ENCODE peak calls at places on chromosomes 2 and 18, in six cellular contexts. X, A, C, I, W and U are unnamed samples.

GRCh38 chr2:150472122-150472899 is 15.2 kb downstream of the RND3 start:
- DNase-seq in X (no peak), I (no peak), W (no peak), A (peak), C (no peak), U (no peak)

GRCh38 chr18:37335337-37335736 is 230.3 kb downstream of the CELF4 start:
- DNase-seq in W (no peak), C (no peak), I (no peak), X (no peak), A (no peak), U (peak)

GRCh38 chr18:45993441-45993840 is 26.3 kb upstream of the EPG5 start:
- DNase-seq in X (no peak), I (no peak), C (no peak), W (no peak), A (peak), U (no peak)

GRCh38 chr2:131567891-131568290 is 40.2 kb downstream of the CCDC74A start:
- DNase-seq in A (no peak), I (no peak), W (no peak), X (no peak), C (no peak), U (no peak)

GRCh38 chr18:3593381-3593903 is 143.5 kb downstream of the TGIF1 start:
- DNase-seq in I (no peak), W (no peak), X (no peak), C (peak), A (peak), U (no peak)

GRCh38 chr18:12968619-12969018 is 20.8 kb downstream of the SEH1L start:
- DNase-seq in A (no peak), C (no peak), X (no peak), W (no peak), I (no peak), U (no peak)

GRCh38 chr2:168652997-168653906 is 149.2 kb upstream of the NOSTRIN start:
- DNase-seq in W (no peak), C (no peak), I (peak), X (no peak), A (no peak), U (no peak)

GRCh38 chr2:129233166-129233565 is 746.3 kb upstream of the RAB6C start:
- DNase-seq in I (no peak), X (no peak), W (no peak), C (no peak), A (no peak), U (no peak)

GRCh38 chr2:160075171-160075570 is 12.8 kb upstream of the PLA2R1 start:
- DNase-seq in X (no peak), W (no peak), C (no peak), I (no peak), A (peak), U (no peak)

GRCh38 chr2:241910604-241911520 is 41.3 kb downstream of the RTP5 start:
- DNase-seq in W (no peak), A (no peak), C (no peak), I (no peak), X (no peak), U (no peak)

GRCh38 chr18:34965108-34965507 is 76.1 kb upstream of the MAPRE2 start:
- DNase-seq in X (no peak), I (no peak), A (no peak), W (no peak), C (no peak), U (no peak)

GRCh38 chr18:79118797-79119196 is 49.6 kb downstream of the ATP9B start:
- DNase-seq in X (no peak), I (no peak), W (no peak), A (no peak), C (no peak), U (no peak)

DNA sequence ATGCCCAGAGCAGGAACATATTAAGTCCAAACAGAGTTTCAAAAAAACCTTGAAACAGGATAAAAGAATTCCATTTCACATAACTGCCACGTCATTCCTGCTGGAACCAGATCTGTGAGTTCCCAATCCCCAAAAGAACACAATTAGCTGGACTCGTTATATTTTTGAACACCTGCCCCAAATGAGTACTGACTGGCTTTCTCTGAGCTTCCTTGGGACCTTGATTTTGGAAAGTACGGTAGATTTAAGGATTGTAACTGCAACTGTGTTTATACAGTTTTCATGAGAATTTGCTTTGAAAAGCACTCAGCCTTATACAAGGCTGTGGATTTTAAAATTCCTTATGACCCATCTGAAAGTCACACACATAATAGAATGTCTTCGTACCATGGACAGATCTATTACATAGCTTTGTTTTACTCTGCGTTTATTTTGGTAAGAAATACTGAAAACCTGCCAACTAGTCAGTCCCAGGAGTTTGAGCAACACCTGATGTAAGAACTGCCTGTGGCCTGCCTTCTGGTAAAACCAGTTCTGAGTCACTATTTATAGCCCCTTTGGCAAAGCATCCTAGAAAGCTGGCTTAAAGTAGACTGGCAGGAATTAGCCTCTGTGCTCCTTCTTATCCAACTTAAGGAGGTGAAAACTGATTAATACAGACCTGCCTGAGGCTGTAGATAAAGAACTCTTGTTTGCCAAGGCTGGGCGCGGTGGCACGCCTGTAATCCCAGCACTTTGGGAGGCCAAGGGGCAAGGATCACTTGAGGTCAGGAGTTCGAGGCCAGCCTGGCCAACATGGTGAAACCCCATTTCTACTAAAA is 48.1 kb downstream of the MERTK start:
- DNase-seq in X (peak), W (no peak), A (peak), I (peak), C (no peak), U (no peak)
- TF ChIP-seq BHLHE40 in X (no peak), W (no peak), A (peak), I (no peak), C (no peak), U (no peak)

DNA sequence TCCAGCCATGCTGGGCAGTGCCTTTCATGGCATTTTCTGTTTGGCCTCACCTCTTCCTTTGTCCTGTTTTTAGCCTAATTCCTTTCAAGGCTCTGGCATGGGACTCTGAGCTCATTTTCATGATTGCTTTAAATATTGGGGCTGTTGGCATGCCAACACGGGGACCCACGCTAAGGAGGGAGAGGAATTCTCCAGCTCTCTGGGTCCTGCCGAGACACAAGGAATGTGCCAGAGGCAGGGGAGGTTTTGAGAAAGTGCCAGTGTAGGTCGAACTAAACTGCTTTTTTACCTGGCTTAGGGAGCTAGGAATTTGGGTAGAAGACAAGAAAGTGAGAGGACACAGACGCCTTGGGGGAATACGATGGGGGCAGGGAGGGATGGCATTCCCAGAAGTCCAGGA is 42.3 kb downstream of the RPL37A start:
- DNase-seq in W (no peak), C (no peak), A (no peak), I (no peak), X (no peak), U (no peak)
- TF ChIP-seq BHLHE40 in W (no peak), C (no peak), A (no peak), I (no peak), X (no peak), U (no peak)

GRCh38 chr18:50696929-50697328 is 122.9 kb downstream of the MRO start:
- DNase-seq in X (no peak), A (no peak), I (no peak), W (no peak), C (no peak), U (no peak)
- TF ChIP-seq BHLHE40 in X (no peak), A (no peak), I (no peak), W (no peak), C (no peak), U (no peak)

GRCh38 chr18:31741096-31741735 is 19.5 kb downstream of the SLC25A52 start:
- DNase-seq in A (peak), I (peak), W (peak), X (no peak), C (peak), U (peak)
- TF ChIP-seq BHLHE40 in A (no peak), I (no peak), W (no peak), X (no peak), C (no peak), U (no peak)

DNA sequence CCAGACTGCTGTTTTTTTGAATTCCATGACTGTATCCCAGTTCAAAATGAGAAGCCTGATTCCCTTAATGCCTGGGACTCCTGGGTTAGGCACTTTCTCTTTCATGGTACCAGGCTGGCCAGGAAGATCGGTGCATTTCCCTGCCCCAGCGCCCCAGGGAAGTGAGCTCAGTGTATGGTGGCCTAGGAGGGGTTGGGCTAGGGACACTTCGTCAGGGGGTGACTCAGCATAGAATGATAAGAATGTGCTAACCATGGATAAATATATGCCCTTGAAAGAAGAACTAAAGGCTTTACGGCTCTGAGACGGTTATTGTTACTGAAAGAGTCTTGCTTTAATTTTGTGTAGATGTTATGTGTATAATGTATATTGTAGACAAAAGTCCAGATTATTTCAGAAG is 27.5 kb upstream of the FAM237A start:
- DNase-seq in A (peak), C (peak), W (no peak), X (peak), I (no peak), U (no peak)
- TF ChIP-seq BHLHE40 in A (no peak), C (no peak), W (no peak), X (no peak), I (no peak), U (no peak)